ENCODE peak calls at places on chromosome 2, in five cellular contexts. W is upper lobe of right lung, C is astrocyte, E is lower lobe of right lung, Z is left ventricle myocardium inferior. H is an unnamed sample.
A peak's percentile ranks its signal among the peaks of the same experiment; 100 is the strongest.

GRCh38 chr2:234286956-234287355 is 209.9 kb downstream of the ARL4C start:
- DNase-seq in Z (no peak), C (peak; percentile 65), W (no peak), E (no peak), H (no peak)

GRCh38 chr2:120935339-120936313 is 200.0 kb downstream of the GLI2 start:
- DNase-seq in W (no peak), C (peak; percentile 88), E (no peak), Z (no peak), H (no peak)

GRCh38 chr2:60867848-60868247 is 13.5 kb upstream of the REL start:
- DNase-seq in Z (no peak), C (no peak), W (no peak), E (no peak), H (no peak)

GRCh38 chr2:164896634-164897033 is 55.0 kb upstream of the COBLL1 start:
- DNase-seq in Z (no peak), C (peak; percentile 66), W (no peak), E (no peak), H (peak; percentile 79)

GRCh38 chr2:33372940-33373553 is 103.4 kb upstream of the RASGRP3 start:
- DNase-seq in Z (no peak), W (no peak), E (no peak), C (peak; percentile 19), H (peak; percentile 11)

GRCh38 chr2:154945977-154946376 is 247.5 kb downstream of the KCNJ3 start:
- DNase-seq in W (no peak), C (no peak), Z (no peak), E (no peak), H (no peak)

GRCh38 chr2:106847366-106847765 is 38.6 kb downstream of the ST6GAL2 start:
- DNase-seq in Z (no peak), C (no peak), W (no peak), E (no peak), H (no peak)

GRCh38 chr2:136718273-136718672 is 47.1 kb upstream of the THSD7B start:
- DNase-seq in W (no peak), C (no peak), E (no peak), Z (no peak), H (no peak)

GRCh38 chr2:13522917-13523821 is 806.4 kb downstream of the TRIB2 start:
- DNase-seq in Z (no peak), C (peak; percentile 71), E (no peak), W (no peak), H (peak; percentile 59)

GRCh38 chr2:6893876-6894482 is 16.4 kb downstream of the RSAD2 start:
- DNase-seq in C (no peak), Z (no peak), E (no peak), W (no peak), H (no peak)

GRCh38 chr2:75846683-75847190 is 136.0 kb upstream of the GCFC2 start:
- DNase-seq in W (no peak), C (peak; percentile 18), E (no peak), Z (no peak), H (no peak)

GRCh38 chr2:179686718-179687342 is 174.6 kb downstream of the ZNF385B start:
- DNase-seq in W (no peak), Z (no peak), E (no peak), C (no peak), H (peak; percentile 22)

GRCh38 chr2:9638532-9638931 is 7.7 kb upstream of the YWHAQ start:
- DNase-seq in C (peak; percentile 86), E (peak; percentile 62), Z (peak; percentile 84), W (peak; percentile 78), H (peak; percentile 39)

GRCh38 chr2:238441262-238442114 is 14.8 kb downstream of the ASB1 start:
- DNase-seq in Z (no peak), C (no peak), W (no peak), E (no peak), H (no peak)
- H3K27ac ChIP-seq in Z (no peak overlapping the region), C (peak overlapping the region; percentile 100), W (no peak overlapping the region), E (no peak overlapping the region), H (no peak overlapping the region)

GRCh38 chr2:187208199-187208785 is 239.8 kb downstream of the CALCRL start:
- DNase-seq in C (no peak), Z (no peak), E (no peak), W (no peak), H (no peak)

GRCh38 chr2:187210726-187211125 is 237.3 kb downstream of the CALCRL start:
- DNase-seq in Z (no peak), W (no peak), C (no peak), E (no peak), H (no peak)

GRCh38 chr2:187206071-187206470 is 242.0 kb downstream of the CALCRL start:
- DNase-seq in W (no peak), C (no peak), Z (no peak), E (no peak), H (peak; percentile 68)
- H3K27ac ChIP-seq in W (no peak overlapping the region), C (no peak overlapping the region), Z (no peak overlapping the region), E (no peak overlapping the region), H (no peak overlapping the region)

DNA sequence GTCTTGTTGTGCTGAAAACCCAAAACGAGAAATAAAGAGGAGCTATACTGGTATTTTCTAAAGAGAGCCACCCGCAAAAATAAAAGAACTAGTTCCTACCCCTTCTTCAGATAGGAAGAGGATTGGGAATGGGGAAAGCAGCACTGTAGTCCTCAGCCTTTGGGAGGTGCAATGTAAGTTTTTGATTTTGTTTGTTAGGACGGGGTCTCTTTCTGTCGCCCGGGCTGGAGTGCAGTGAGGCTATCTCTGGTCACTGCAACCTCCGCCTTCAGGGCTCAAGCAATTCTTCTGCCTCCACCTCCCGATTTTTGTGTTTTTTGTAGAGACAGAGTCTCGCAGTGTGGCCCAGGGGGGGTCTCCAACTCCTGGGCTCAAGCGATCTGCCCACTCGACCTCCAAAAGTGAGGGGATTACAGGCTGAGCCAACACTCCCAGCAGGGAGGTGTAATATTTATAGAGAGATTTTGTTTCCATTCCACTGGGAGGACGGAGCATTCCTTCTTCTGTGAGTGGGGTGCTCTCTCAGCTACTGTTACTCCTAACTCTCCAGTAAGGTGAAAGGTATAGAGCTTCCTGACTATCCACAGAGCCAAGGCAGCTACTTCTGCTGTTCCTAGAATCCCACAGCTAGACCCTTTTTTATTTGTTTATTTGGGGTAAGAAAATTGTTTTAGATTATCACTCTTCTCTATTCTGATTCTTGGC is 13.1 kb upstream of the GULP1 start:
- DNase-seq in W (no peak), Z (no peak), C (no peak), E (no peak), H (no peak)
- H3K27ac ChIP-seq in W (no peak overlapping the region), Z (no peak overlapping the region), C (no peak overlapping the region), E (no peak overlapping the region), H (no peak overlapping the region)

DNA sequence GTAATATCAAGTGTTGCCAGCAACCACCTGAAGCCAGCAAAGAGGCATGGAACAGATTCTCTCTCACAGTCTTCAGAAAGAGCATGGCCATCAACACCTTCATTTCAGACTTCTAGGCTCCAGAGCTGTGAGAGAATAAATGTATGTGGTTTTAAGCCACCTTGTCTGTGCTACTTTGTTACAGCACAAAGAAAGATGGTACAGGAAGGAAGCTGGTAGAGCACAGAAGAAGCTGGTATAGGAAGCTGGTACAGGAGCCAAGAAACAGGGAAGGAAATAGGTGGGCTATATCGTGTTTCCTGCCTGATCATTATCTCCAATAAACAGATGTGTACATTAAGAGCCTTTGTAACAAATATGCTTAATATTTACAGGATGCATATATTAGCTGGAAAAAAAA is 217.5 kb downstream of the DPP10 start:
- DNase-seq in Z (no peak), W (no peak), E (no peak), C (no peak), H (no peak)
- H3K27ac ChIP-seq in Z (no peak overlapping the region), W (no peak overlapping the region), E (no peak overlapping the region), C (no peak overlapping the region), H (no peak overlapping the region)

DNA sequence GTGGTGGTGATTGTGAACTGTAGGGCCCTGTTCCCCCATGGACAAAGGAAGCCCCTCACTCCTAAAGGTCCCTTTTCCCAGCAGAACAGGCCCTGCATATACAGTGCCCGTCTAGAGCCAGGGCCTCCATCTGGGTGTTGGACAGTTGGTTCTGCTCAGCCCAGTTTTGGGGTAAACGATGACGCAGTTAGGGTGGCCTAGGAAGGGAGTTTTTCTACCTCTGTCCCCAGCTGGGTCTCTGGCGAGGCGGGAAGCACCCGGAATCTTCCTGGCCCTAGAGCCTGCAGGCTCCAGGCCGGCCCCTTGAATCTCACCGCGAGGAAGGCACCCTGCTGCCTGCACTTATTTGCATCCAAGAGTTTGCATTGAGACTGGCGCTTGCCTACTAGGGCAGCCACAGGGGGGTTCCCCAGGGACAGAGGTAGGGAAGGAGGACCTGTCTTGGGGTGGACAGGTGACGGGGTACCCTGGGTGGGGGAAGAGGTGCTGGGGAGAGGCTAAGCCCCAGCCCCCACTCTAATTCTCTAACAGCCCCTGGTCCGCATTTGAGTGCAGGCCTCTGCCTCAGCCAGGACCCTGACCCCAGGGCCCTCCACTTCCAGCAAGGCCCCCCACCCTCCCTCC is 514 bp upstream of the MTA3 start:
- DNase-seq in C (no peak), W (no peak), E (peak; percentile 49), Z (no peak), H (no peak)
- H3K27ac ChIP-seq in C (no peak overlapping the region), W (peak overlapping the region; percentile 86), E (peak overlapping the region; percentile 84), Z (peak overlapping the region; percentile 89), H (no peak overlapping the region)

GRCh38 chr2:15313657-15314056 is 247.5 kb downstream of the NBAS start:
- DNase-seq in Z (no peak), E (no peak), W (no peak), C (peak; percentile 77), H (no peak)

GRCh38 chr2:15307526-15307925 is 253.6 kb downstream of the NBAS start:
- DNase-seq in C (no peak), W (no peak), Z (no peak), E (no peak), H (no peak)

GRCh38 chr2:15315411-15315810 is 245.7 kb downstream of the NBAS start:
- DNase-seq in C (no peak), W (no peak), Z (no peak), E (no peak), H (no peak)

GRCh38 chr2:15311926-15312325 is 249.2 kb downstream of the NBAS start:
- DNase-seq in W (no peak), Z (no peak), E (no peak), C (no peak), H (no peak)

DNA sequence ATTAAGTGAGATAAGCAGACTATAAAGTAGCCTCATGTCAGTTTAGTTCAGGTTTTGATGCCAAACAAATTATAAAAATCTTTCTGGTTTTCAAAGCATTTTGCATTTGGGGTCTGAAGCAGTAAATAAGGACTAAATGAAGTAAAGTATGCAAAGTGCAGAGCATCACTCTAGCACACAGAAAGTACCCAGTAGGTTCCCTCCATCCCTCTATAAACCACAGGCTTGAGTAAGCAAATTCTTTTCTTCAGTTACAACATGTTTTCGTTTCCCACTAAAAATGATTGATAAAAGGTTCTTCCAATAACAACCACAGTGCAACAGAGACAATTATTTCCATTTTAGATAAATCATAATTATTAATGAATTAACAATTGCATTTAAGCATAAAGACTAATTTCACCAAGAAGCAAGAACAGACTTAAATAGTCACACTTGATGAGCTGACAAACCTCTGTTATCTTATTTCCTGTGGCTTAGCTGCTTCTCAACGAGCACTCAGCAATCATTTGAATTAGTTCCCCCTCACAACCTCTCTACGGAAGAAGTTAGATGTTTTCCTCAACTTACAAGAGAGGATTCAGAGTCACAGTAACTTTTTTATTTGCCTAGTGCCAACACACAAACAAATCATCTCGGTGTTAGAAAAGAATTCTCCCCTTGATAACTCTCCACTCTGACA is 249.8 kb downstream of the NBAS start:
- DNase-seq in Z (no peak), W (no peak), E (no peak), C (peak; percentile 36), H (no peak)
- H3K27ac ChIP-seq in Z (no peak overlapping the region), W (no peak overlapping the region), E (no peak overlapping the region), C (no peak overlapping the region), H (no peak overlapping the region)

GRCh38 chr2:5093518-5093917 is 598.7 kb upstream of the SOX11 start:
- DNase-seq in W (no peak), Z (no peak), E (no peak), C (no peak), H (no peak)

GRCh38 chr2:5093056-5093455 is 599.1 kb upstream of the SOX11 start:
- DNase-seq in Z (no peak), C (no peak), E (no peak), W (no peak), H (no peak)

GRCh38 chr2:5094192-5094591 is 598.0 kb upstream of the SOX11 start:
- DNase-seq in E (no peak), W (no peak), C (no peak), Z (no peak), H (no peak)
- H3K27ac ChIP-seq in E (no peak overlapping the region), W (no peak overlapping the region), C (no peak overlapping the region), Z (no peak overlapping the region), H (no peak overlapping the region)